ENCODE peak calls at places on chromosomes 12 and 14, in six cellular contexts. One of them, this sample, is unnamed.

GRCh38 chr12:26631846-26632245 is 201.1 kb downstream of the ITPR2 start:
- DNase-seq in adrenal gland: no peak
- DNase-seq in body of pancreas: no peak
- DNase-seq in GM12891: no peak
- DNase-seq in esophagus squamous epithelium: no peak
- DNase-seq in A549: no peak
- DNase-seq in this sample: no peak

GRCh38 chr14:60736494-60736893 is 1.9 kb downstream of the MNAT1 start:
- DNase-seq in body of pancreas: no peak
- DNase-seq in esophagus squamous epithelium: no peak
- DNase-seq in A549: peak; percentile 18
- DNase-seq in GM12891: no peak
- DNase-seq in adrenal gland: no peak
- DNase-seq in this sample: no peak

GRCh38 chr12:27787559-27787958 is 7.5 kb upstream of the MANSC4 start:
- DNase-seq in esophagus squamous epithelium: no peak
- DNase-seq in A549: no peak
- DNase-seq in GM12891: no peak
- DNase-seq in adrenal gland: no peak
- DNase-seq in body of pancreas: no peak
- DNase-seq in this sample: no peak

GRCh38 chr14:52078721-52079120 is 9.9 kb upstream of the NID2 start:
- DNase-seq in body of pancreas: no peak
- DNase-seq in GM12891: no peak
- DNase-seq in adrenal gland: no peak
- DNase-seq in esophagus squamous epithelium: no peak
- DNase-seq in A549: no peak
- DNase-seq in this sample: no peak

GRCh38 chr14:67477926-67478915 is 10.3 kb downstream of the TMEM229B start:
- DNase-seq in GM12891: no peak
- DNase-seq in A549: no peak
- DNase-seq in body of pancreas: no peak
- DNase-seq in esophagus squamous epithelium: no peak
- DNase-seq in adrenal gland: no peak
- DNase-seq in this sample: no peak

GRCh38 chr12:21989819-21990412 is 48.7 kb upstream of the ABCC9 start:
- DNase-seq in body of pancreas: no peak
- DNase-seq in adrenal gland: peak; percentile 24
- DNase-seq in esophagus squamous epithelium: no peak
- DNase-seq in GM12891: no peak
- DNase-seq in A549: peak; percentile 39
- DNase-seq in this sample: peak; percentile 46

GRCh38 chr12:100823988-100824387 is 29.4 kb downstream of the ANO4 start:
- DNase-seq in A549: no peak
- DNase-seq in adrenal gland: no peak
- DNase-seq in GM12891: no peak
- DNase-seq in body of pancreas: no peak
- DNase-seq in esophagus squamous epithelium: no peak
- DNase-seq in this sample: no peak

GRCh38 chr12:75756112-75756511 is 244.7 kb upstream of the KRR1 start:
- DNase-seq in GM12891: no peak
- DNase-seq in body of pancreas: no peak
- DNase-seq in A549: no peak
- DNase-seq in adrenal gland: no peak
- DNase-seq in esophagus squamous epithelium: no peak
- DNase-seq in this sample: no peak

GRCh38 chr12:123519151-123520001 is 14.1 kb downstream of the RILPL1 start:
- DNase-seq in adrenal gland: peak; percentile 57
- DNase-seq in A549: peak; percentile 64
- DNase-seq in GM12891: no peak
- DNase-seq in body of pancreas: peak; percentile 68
- DNase-seq in esophagus squamous epithelium: no peak
- DNase-seq in this sample: no peak

DNA sequence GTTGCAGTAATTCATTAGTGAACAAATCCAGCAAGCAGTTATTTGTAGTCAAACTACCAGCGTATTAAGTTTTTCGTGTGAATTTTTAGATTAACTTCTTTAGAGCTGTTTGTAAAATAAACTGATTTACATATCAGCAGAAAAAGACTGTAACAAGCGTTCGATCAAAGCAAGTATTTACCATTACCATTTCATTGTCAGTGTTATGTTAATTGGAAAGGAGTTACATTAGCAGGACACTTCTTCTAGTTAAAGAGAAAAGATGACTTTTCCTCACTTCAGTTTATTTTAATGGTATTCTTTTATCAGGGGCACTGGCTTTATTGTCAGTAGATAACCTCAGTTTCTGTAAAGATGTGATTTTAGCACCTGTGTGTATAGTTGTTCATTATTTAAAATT is 151.1 kb upstream of the AEBP2 start:
- DNase-seq in A549: no peak
- DNase-seq in adrenal gland: no peak
- DNase-seq in body of pancreas: no peak
- DNase-seq in esophagus squamous epithelium: no peak
- DNase-seq in GM12891: no peak
- DNase-seq in this sample: no peak
- TF ChIP-seq POLR2A in A549: no peak
- TF ChIP-seq POLR2A in adrenal gland: no peak
- TF ChIP-seq POLR2A in body of pancreas: no peak
- TF ChIP-seq POLR2A in esophagus squamous epithelium: no peak
- TF ChIP-seq POLR2A in GM12891: no peak
- TF ChIP-seq POLR2A in this sample: no peak

GRCh38 chr14:20413785-20414117 is 450 bp upstream of the TEP1 start:
- DNase-seq in A549: no peak
- DNase-seq in GM12891: no peak
- DNase-seq in adrenal gland: no peak
- DNase-seq in body of pancreas: no peak
- DNase-seq in esophagus squamous epithelium: no peak
- DNase-seq in this sample: no peak

GRCh38 chr14:20409226-20409625 is 4.1 kb downstream of the TEP1 start:
- DNase-seq in GM12891: no peak
- DNase-seq in body of pancreas: no peak
- DNase-seq in esophagus squamous epithelium: no peak
- DNase-seq in A549: no peak
- DNase-seq in adrenal gland: no peak
- DNase-seq in this sample: no peak

GRCh38 chr14:20412422-20412821 is 879 bp downstream of the TEP1 start:
- DNase-seq in GM12891: no peak
- DNase-seq in A549: no peak
- DNase-seq in adrenal gland: no peak
- DNase-seq in esophagus squamous epithelium: no peak
- DNase-seq in body of pancreas: no peak
- DNase-seq in this sample: no peak

GRCh38 chr14:20415723-20416622 is 2.7 kb upstream of the TEP1 start:
- DNase-seq in A549: peak; percentile 67
- DNase-seq in esophagus squamous epithelium: no peak
- DNase-seq in GM12891: no peak
- DNase-seq in body of pancreas: no peak
- DNase-seq in adrenal gland: peak; percentile 38
- DNase-seq in this sample: peak; percentile 63

GRCh38 chr14:20412876-20413784 is at the start of gene TEP1:
- DNase-seq in adrenal gland: peak; percentile 92
- DNase-seq in esophagus squamous epithelium: peak; percentile 40
- DNase-seq in body of pancreas: peak; percentile 90
- DNase-seq in GM12891: peak; percentile 58
- DNase-seq in A549: peak; percentile 88
- DNase-seq in this sample: peak; percentile 71
- TF ChIP-seq POLR2A in adrenal gland: peak; percentile 71
- TF ChIP-seq POLR2A in esophagus squamous epithelium: peak; percentile 80
- TF ChIP-seq POLR2A in body of pancreas: peak; percentile 85
- TF ChIP-seq POLR2A in GM12891: peak; percentile 27
- TF ChIP-seq POLR2A in A549: peak; percentile 76
- TF ChIP-seq POLR2A in this sample: peak; percentile 56

DNA sequence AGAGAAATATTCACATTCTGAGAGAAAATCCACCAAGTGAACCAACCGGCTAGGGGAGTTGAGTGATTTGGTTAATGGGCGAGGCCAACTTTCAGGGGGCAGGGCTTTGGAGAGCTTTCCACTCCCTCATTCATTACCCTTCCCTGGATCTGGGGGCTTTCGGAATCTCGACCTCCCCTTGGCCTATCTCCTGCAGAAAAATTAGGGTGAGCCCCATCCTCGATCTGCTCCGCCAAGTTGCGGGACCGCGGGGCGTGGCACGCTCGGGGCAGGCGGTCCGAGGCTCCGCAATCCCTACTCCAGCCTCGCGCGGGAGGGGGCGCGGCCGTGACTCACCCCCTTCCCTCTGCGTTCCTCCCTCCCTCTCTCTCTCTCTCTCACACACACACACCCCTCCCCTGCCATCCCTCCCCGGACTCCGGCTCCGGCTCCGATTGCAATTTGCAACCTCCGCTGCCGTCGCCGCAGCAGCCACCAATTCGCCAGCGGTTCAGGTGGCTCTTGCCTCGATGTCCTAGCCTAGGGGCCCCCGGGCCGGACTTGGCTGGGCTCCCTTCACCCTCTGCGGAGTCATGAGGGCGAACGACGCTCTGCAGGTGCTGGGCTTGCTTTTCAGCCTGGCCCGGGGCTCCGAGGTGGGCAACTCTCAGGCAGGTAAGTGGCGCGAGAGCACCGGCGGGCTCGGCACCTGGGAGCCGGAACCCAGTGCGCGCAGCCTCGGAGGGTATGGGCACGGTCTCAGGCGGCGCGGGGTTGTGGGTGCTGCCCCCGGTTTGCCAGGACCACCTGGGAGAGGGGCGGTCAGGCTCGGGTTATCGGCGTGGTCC is at the start of gene ERBB3:
- DNase-seq in adrenal gland: peak; percentile 83
- DNase-seq in A549: peak; percentile 80
- DNase-seq in body of pancreas: peak; percentile 92
- DNase-seq in GM12891: peak; percentile 61
- DNase-seq in esophagus squamous epithelium: no peak
- DNase-seq in this sample: peak; percentile 67
- TF ChIP-seq POLR2A in adrenal gland: no peak
- TF ChIP-seq POLR2A in A549: peak; percentile 12
- TF ChIP-seq POLR2A in body of pancreas: peak; percentile 97
- TF ChIP-seq POLR2A in GM12891: no peak
- TF ChIP-seq POLR2A in esophagus squamous epithelium: peak; percentile 36
- TF ChIP-seq POLR2A in this sample: no peak

GRCh38 chr12:104137175-104137901 is 672 bp downstream of the NFYB start:
- DNase-seq in A549: peak; percentile 48
- DNase-seq in body of pancreas: peak; percentile 45
- DNase-seq in GM12891: peak; percentile 24
- DNase-seq in adrenal gland: peak; percentile 45
- DNase-seq in esophagus squamous epithelium: no peak
- DNase-seq in this sample: peak; percentile 66
- TF ChIP-seq POLR2A in A549: peak; percentile 52
- TF ChIP-seq POLR2A in body of pancreas: peak; percentile 39
- TF ChIP-seq POLR2A in GM12891: no peak
- TF ChIP-seq POLR2A in adrenal gland: no peak
- TF ChIP-seq POLR2A in esophagus squamous epithelium: no peak
- TF ChIP-seq POLR2A in this sample: no peak